ENCODE peak calls at places on chromosomes 2 and 18, in seven cellular contexts. H, X, B, F, T, N and M are unnamed samples.

GRCh38 chr2:47501374-47502200 is 98.6 kb downstream of the MSH2 start:
- DNase-seq in H (no peak), X (no peak), B (no peak), F (no peak), T (peak), N (no peak), M (no peak)

GRCh38 chr2:166090346-166090745 is 37.5 kb downstream of the SCN1A start:
- DNase-seq in H (no peak), X (no peak), B (no peak), F (no peak), T (peak), N (peak), M (no peak)

GRCh38 chr2:162156149-162156548 is 4.1 kb upstream of the GCG start:
- DNase-seq in H (no peak), X (no peak), B (no peak), F (no peak), T (no peak), N (no peak), M (no peak)

GRCh38 chr2:241330616-241330981 is 14.9 kb downstream of the SEPTIN2 start:
- DNase-seq in H (no peak), X (no peak), B (no peak), F (no peak), T (no peak), N (no peak), M (no peak)

GRCh38 chr18:54255141-54255540 is 14.2 kb upstream of the POLI start:
- DNase-seq in H (no peak), X (no peak), B (no peak), F (no peak), T (no peak), N (no peak), M (no peak)

GRCh38 chr2:238730001-238730669 is 117.8 kb upstream of the TWIST2 start:
- DNase-seq in H (no peak), X (no peak), B (no peak), F (no peak), T (no peak), N (no peak), M (no peak)

GRCh38 chr2:1744151-1744445 is 217 bp downstream of the PXDN start:
- DNase-seq in H (no peak), X (no peak), B (no peak), F (peak), T (no peak), N (no peak), M (no peak)

GRCh38 chr18:47254341-47254939 is 3.0 kb upstream of the SKOR2 start:
- DNase-seq in H (no peak), X (no peak), B (peak), F (no peak), T (peak), N (no peak), M (no peak)

GRCh38 chr2:132448771-132449170 is 32.2 kb downstream of the GPR39 start:
- DNase-seq in H (peak), X (no peak), B (no peak), F (no peak), T (peak), N (peak), M (no peak)